ENCODE peak calls at places on chromosome 1, in nine cellular contexts. U is pancreas; S is CD8-positive, alpha-beta T cell; T is CD8-positive, alpha-beta memory T cell; F is BJ; D is osteoblast; W is dorsolateral prefrontal cortex; A is esophagus squamous epithelium; J is cardiac muscle cell. N is an unnamed sample.

GRCh38 chr1:186093437-186093836 is 281.6 kb downstream of the TPR start:
- DNase-seq in U (no peak), W (no peak), F (no peak), J (peak), A (no peak), T (no peak), S (no peak), D (no peak), N (no peak)

GRCh38 chr1:228794810-228795209 is 59.5 kb downstream of the RHOU start:
- DNase-seq in W (no peak), S (no peak), J (no peak), D (no peak), A (no peak), U (no peak), F (no peak), T (no peak), N (no peak)

GRCh38 chr1:228082975-228083870 is 715 bp downstream of the ARF1 start:
- DNase-seq in D (peak), U (peak), F (no peak), S (no peak), J (peak), T (no peak), W (no peak), A (no peak), N (peak)

GRCh38 chr1:153429266-153430165 is 13.2 kb downstream of the S100A7A start:
- DNase-seq in S (no peak), A (no peak), F (no peak), J (no peak), W (no peak), D (no peak), U (no peak), T (no peak), N (no peak)

GRCh38 chr1:47181095-47181954 is 8.5 kb downstream of the PDZK1IP1 start:
- DNase-seq in S (no peak), T (no peak), J (no peak), W (no peak), U (no peak), D (peak), F (no peak), A (no peak), N (no peak)

GRCh38 chr1:182054698-182055326 is 6.7 kb downstream of the ZNF648 start:
- DNase-seq in F (no peak), D (no peak), J (peak), S (peak), A (no peak), U (peak), W (peak), T (peak), N (peak)

GRCh38 chr1:215543191-215543606 is 23.9 kb upstream of the KCTD3 start:
- DNase-seq in W (no peak), F (no peak), A (no peak), T (no peak), S (no peak), D (no peak), J (peak), U (peak), N (no peak)

GRCh38 chr1:109723351-109723750 is 11.3 kb downstream of the GSTM5 start:
- DNase-seq in S (no peak), J (peak), U (no peak), A (no peak), D (no peak), F (no peak), T (no peak), W (no peak), N (no peak)

GRCh38 chr1:150576794-150577556 is 2.4 kb downstream of the MCL1 start:
- DNase-seq in T (no peak), J (peak), W (no peak), S (no peak), U (no peak), F (no peak), A (no peak), D (peak), N (no peak)

GRCh38 chr1:7450772-7451171 is 320.3 kb upstream of the VAMP3 start:
- DNase-seq in A (no peak), S (no peak), W (no peak), T (no peak), U (no peak), F (no peak), D (no peak), J (no peak), N (no peak)

GRCh38 chr1:12621346-12622320 is 3.6 kb upstream of the DHRS3 start:
- DNase-seq in S (no peak), J (peak), W (no peak), D (no peak), F (no peak), A (no peak), U (peak), T (no peak), N (no peak)

GRCh38 chr1:220219865-220220698 is 52.2 kb downstream of the RAB3GAP2 start:
- DNase-seq in T (no peak), S (no peak), D (no peak), J (no peak), A (no peak), F (no peak), U (no peak), W (no peak), N (no peak)

GRCh38 chr1:12159826-12160225 is 7.0 kb upstream of the TNFRSF1B start:
- DNase-seq in F (no peak), D (no peak), S (no peak), T (no peak), U (no peak), W (no peak), A (no peak), J (no peak), N (no peak)

GRCh38 chr1:40841602-40842001 is 20.6 kb downstream of the CITED4 start:
- DNase-seq in A (no peak), U (no peak), S (no peak), F (no peak), T (no peak), J (no peak), W (no peak), D (no peak), N (no peak)

GRCh38 chr1:47871799-47872353 is 125.3 kb downstream of the TRABD2B start:
- DNase-seq in S (no peak), T (no peak), F (no peak), W (no peak), J (peak), U (peak), D (no peak), A (no peak), N (no peak)

GRCh38 chr1:218347713-218348627 is 2.8 kb downstream of the TGFB2 start:
- DNase-seq in T (no peak), D (no peak), J (peak), U (no peak), W (no peak), S (no peak), F (no peak), A (no peak), N (no peak)

GRCh38 chr1:229759037-229759435 is 133.0 kb downstream of the URB2 start:
- DNase-seq in T (no peak), D (no peak), F (peak), W (no peak), J (peak), U (no peak), A (no peak), S (no peak), N (no peak)

GRCh38 chr1:23422313-23422877 is 2.2 kb downstream of the TCEA3 start:
- DNase-seq in U (peak), D (peak), A (no peak), F (no peak), J (peak), S (peak), T (peak), W (no peak), N (peak)

GRCh38 chr1:185526318-185527307 is 207.6 kb upstream of the HMCN1 start:
- DNase-seq in S (no peak), W (no peak), T (no peak), A (no peak), D (no peak), U (no peak), F (no peak), J (no peak), N (no peak)

GRCh38 chr1:180181048-180181447 is 26.4 kb downstream of the QSOX1 start:
- DNase-seq in D (peak), A (no peak), J (no peak), F (no peak), T (no peak), U (no peak), W (no peak), S (no peak), N (no peak)

GRCh38 chr1:20496241-20496661 is 10.2 kb upstream of the CAMK2N1 start:
- DNase-seq in U (no peak), T (no peak), S (no peak), W (no peak), D (peak), A (no peak), F (no peak), J (peak), N (no peak)
- H3K4me3 ChIP-seq in U (no peak), T (no peak), S (no peak), W (no peak), D (no peak), A (no peak), F (no peak), J (no peak), N (no peak)

GRCh38 chr1:208240698-208241355 is 3.4 kb downstream of the PLXNA2 start:
- DNase-seq in T (no peak), A (no peak), D (no peak), F (no peak), U (no peak), S (no peak), W (no peak), J (no peak), N (no peak)
- H3K4me3 ChIP-seq in T (no peak), A (no peak), D (no peak), F (no peak), U (peak), S (no peak), W (peak), J (peak), N (no peak)

GRCh38 chr1:2072109-2072806 is 22.0 kb downstream of the PRKCZ start:
- DNase-seq in J (no peak), U (no peak), D (no peak), S (no peak), W (no peak), F (no peak), A (no peak), T (no peak), N (peak)

GRCh38 chr1:2074944-2075740 is 24.9 kb downstream of the PRKCZ start:
- DNase-seq in S (no peak), U (no peak), F (no peak), T (no peak), W (peak), A (no peak), D (no peak), J (no peak), N (no peak)

GRCh38 chr1:2074316-2074855 is 24.2 kb downstream of the PRKCZ start:
- DNase-seq in U (no peak), F (no peak), A (no peak), S (no peak), T (no peak), J (no peak), W (no peak), D (no peak), N (no peak)

GRCh38 chr1:2072891-2073290 is 22.7 kb downstream of the PRKCZ start:
- DNase-seq in S (no peak), A (no peak), U (no peak), F (no peak), J (no peak), W (no peak), D (no peak), T (no peak), N (no peak)

DNA sequence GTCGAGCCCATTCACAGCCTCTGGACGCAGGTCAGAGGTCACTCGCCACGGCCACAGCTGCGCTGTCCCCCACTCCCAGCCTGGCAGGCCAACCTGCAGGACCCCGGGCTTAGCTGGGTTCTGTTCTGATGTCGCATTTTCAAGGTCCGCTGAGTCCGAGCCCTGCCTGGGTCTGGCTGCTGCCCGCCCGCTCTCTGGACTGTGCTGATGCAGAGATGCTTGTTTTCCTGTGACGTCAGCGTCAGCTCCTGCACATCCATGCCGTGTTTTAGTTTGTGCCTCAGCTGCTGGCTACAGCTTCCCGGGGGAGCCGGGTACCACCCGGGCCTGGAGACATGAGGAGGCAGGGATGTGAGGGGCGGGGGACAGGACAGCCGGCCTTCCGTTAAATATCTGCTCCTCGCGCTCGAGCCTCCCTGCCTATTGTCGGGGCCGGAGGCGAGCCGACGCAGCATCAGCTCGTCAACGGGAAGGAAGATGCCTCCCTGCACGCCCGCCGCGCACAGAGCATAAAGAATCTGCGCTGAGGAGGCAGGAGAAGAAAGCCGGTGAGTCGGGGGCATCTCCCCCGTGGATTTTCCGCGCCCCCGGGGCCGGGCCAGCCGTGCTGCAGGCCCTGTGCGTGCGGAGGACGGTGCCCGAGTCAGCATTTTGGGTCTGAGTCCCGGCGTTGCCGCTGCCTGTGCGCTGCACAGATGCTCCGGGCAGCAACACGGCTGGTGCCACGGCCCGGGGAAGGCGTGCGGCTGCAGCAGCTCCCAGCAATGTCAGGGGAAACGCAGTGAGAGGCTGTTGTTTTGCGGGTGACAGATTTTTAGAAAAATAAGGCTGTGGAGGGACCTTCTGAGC is 23.4 kb downstream of the PRKCZ start:
- DNase-seq in J (peak), A (no peak), T (no peak), W (peak), S (no peak), F (no peak), D (no peak), U (no peak), N (no peak)
- H3K4me3 ChIP-seq in J (no peak), A (no peak), T (no peak), W (peak), S (no peak), F (peak), D (no peak), U (no peak), N (no peak)

GRCh38 chr1:210254298-210254697 is 21.7 kb downstream of the SERTAD4 start:
- DNase-seq in T (no peak), D (no peak), W (no peak), J (no peak), S (no peak), U (no peak), F (no peak), A (no peak), N (no peak)

GRCh38 chr1:210252621-210253041 is 20.0 kb downstream of the SERTAD4 start:
- DNase-seq in S (no peak), W (no peak), U (no peak), J (peak), F (no peak), T (no peak), A (no peak), D (no peak), N (peak)

GRCh38 chr1:210250998-210251679 is 18.5 kb downstream of the SERTAD4 start:
- DNase-seq in J (peak), W (peak), A (no peak), S (no peak), T (no peak), U (peak), D (peak), F (no peak), N (peak)

GRCh38 chr1:210250665-210250997 is 18.0 kb downstream of the SERTAD4 start:
- DNase-seq in S (no peak), J (peak), T (no peak), U (no peak), D (peak), A (no peak), W (peak), F (no peak), N (peak)

DNA sequence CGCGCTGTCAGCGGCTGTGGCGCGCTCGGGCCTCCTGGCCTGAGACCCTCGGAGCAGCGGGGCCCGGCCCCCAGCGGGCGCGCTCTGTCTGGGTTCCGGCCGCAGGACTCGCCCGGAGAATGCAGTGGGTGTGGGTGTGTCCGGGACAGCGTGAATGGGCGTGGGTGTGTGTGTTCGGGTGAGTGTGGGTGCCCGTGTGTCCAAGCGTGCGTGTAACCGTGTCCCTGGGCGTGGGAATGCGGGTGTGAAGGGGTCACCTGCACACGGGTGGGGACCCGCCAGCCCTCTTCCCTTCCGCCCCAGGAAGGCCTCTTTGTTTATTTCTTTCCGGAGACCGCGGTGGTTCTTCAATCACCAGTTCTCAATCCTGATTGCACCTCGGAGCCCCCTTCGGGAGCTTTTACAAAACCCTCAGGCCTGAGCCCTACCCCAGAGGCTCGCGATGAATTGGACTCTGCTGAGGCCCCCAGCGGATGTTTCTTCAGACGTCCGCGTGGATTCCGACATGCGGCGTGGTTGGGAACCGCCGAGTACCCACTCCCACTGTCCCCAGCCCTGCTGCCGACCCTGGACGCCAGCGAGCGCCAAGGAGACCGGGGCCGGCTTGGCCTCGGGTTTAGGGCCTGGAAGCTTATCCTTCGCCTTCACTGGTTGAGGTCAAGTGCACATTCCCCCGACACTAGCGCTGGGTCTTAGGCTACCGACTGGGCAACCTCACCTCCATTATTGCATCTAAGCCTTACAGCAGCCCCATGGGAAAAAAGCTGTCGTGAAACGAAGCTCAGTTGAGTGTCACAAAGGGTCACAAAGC is 19.3 kb downstream of the SERTAD4 start:
- DNase-seq in W (no peak), A (no peak), S (no peak), U (no peak), D (no peak), F (no peak), J (no peak), T (no peak), N (peak)
- H3K4me3 ChIP-seq in W (peak), A (peak), S (peak), U (peak), D (peak), F (peak), J (peak), T (no peak), N (peak)

DNA sequence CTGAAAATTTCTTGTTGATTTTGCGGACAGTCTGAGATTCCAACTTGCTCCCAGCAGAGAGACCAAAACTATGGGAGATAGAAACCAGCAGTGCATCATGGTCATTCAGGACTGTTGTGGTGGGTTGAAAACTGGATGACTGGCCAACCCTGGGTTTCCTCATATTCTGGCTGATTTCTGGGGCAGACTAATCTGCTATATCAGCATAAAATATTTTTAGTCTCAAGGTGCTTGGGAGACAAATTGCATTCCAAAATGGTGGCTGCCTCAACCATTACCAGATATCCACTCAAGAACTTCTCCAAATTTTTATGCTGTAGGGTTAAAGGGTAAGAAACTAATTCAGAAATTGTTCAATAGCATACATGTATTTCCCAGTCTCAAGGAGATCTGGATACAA is 434.0 kb downstream of the BRINP3 start:
- DNase-seq in W (no peak), A (no peak), T (no peak), F (no peak), D (no peak), J (no peak), S (no peak), U (no peak), N (no peak)
- H3K4me3 ChIP-seq in W (no peak), A (no peak), T (no peak), F (no peak), D (no peak), J (no peak), S (no peak), U (no peak), N (no peak)

GRCh38 chr1:242002072-242002471 is 3.2 kb upstream of the MAP1LC3C start:
- DNase-seq in D (peak), U (no peak), S (no peak), F (no peak), W (no peak), A (no peak), J (no peak), T (no peak), N (no peak)

GRCh38 chr1:242002528-242002927 is 3.6 kb upstream of the MAP1LC3C start:
- DNase-seq in T (no peak), W (no peak), A (no peak), F (no peak), J (no peak), U (no peak), S (no peak), D (peak), N (no peak)

GRCh38 chr1:241998950-241999495 is at the start of gene MAP1LC3C:
- DNase-seq in U (no peak), T (no peak), A (no peak), D (peak), S (no peak), J (no peak), F (no peak), W (no peak), N (no peak)

GRCh38 chr1:241997401-241997800 is 1.5 kb downstream of the MAP1LC3C start:
- DNase-seq in D (no peak), S (no peak), T (no peak), U (no peak), W (no peak), J (no peak), A (no peak), F (no peak), N (no peak)

DNA sequence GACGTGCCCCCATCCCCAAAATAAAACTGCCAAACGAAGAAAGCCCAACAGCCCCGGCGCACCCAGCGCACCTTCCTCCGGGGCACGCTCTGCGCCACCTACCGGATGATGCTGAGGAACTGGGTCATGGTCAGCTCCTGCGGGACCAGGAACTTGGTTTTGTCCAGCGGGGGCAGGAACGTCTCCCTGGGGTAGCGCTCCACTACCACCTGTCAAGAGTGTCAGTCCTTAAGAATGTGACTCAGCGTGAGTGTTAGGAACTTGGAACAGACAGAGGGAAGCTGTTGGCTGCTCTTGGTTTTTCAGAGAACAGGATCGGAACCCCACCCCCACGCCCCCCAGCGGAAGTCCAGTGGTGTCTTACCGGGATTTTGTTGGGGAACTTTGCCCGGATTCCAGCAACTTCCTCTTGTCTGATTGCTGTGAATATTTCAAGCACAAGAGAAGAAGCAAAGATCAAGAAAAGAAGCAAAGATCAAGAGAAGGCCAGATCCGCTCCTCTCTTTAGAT is 431 bp downstream of the MAP1LC3C start:
- DNase-seq in S (peak), T (peak), D (peak), J (peak), A (no peak), U (peak), W (peak), F (no peak), N (peak)
- H3K4me3 ChIP-seq in S (no peak), T (no peak), D (peak), J (peak), A (no peak), U (no peak), W (no peak), F (peak), N (peak)

DNA sequence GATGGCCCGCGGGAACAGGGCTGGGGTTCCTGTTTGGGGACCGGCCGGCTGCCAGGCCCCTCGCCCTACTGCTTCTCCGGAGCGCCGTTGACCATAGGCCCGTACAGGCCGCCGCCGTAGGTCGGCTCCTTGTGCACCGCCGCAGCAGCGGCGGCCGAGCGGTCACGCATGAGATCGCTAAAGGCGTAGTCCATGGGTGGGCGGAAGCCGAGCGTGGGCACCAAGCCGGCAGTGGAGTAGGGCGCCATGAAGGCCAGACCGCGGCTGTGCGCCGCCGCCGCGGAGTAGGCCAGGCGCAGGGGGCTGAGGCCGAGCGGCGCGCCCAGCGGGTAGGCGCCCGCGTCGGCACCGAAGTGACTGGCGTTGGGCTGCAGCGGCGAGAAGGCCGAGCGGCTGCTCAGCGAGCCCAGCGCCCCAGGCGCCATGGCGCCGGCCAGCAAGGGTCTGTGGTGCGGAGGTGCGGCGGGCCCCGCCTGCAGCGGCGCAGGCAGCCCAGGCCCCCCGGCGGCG is 4.6 kb downstream of the DMRTA2 start:
- DNase-seq in U (no peak), D (peak), J (peak), S (no peak), T (no peak), F (no peak), A (no peak), W (no peak), N (no peak)
- H3K4me3 ChIP-seq in U (no peak), D (peak), J (peak), S (no peak), T (no peak), F (no peak), A (no peak), W (no peak), N (no peak)